ENCODE peak calls at places on chromosomes 4 and X, in ten cellular contexts. Y is HepG2; W is fibroblast of pulmonary artery; N is CD8-positive, alpha-beta T cell; O is astrocyte of the spinal cord; B is IMR-90; R is AG09309; E is fibroblast of villous mesenchyme; P is stomach; H is HFF-Myc. I is an unnamed sample.

GRCh38 chr4:165874799-165875371 is 1.8 kb downstream of the TLL1 start:
- DNase-seq in Y (no peak), W (peak; percentile 28), N (no peak), O (peak; percentile 6), B (no peak), R (no peak), E (no peak), P (no peak), H (no peak), I (no peak)

GRCh38 chrX:6184900-6185515 is 43.7 kb downstream of the NLGN4X start:
- DNase-seq in Y (no peak), W (no peak), N (no peak), O (peak; percentile 71), B (no peak), R (no peak), E (peak; percentile 36), P (no peak), H (no peak), I (peak; percentile 46)

GRCh38 chr4:40251366-40251765 is 54.5 kb downstream of the RHOH start:
- DNase-seq in Y (no peak), W (no peak), N (no peak), O (no peak), B (no peak), R (no peak), E (no peak), P (no peak), H (no peak), I (peak; percentile 63)

GRCh38 chrX:154443479-154443910 is 446 bp upstream of the FAM50A start:
- DNase-seq in Y (no peak), W (no peak), N (no peak), O (no peak), B (no peak), R (no peak), E (peak; percentile 5), P (no peak), H (no peak), I (no peak)

GRCh38 chr4:92304636-92305035 is 870 bp downstream of the GRID2 start:
- DNase-seq in Y (no peak), W (peak; percentile 13), N (no peak), O (peak; percentile 16), B (no peak), R (no peak), E (no peak), P (no peak), H (no peak), I (peak; percentile 7)

GRCh38 chrX:17361620-17362019 is 13.4 kb upstream of the NHS start:
- DNase-seq in Y (peak; percentile 19), W (no peak), N (no peak), O (no peak), B (no peak), R (no peak), E (no peak), P (no peak), H (no peak), I (no peak)

GRCh38 chrX:101550362-101550761 is at the start of gene ARMCX1:
- DNase-seq in Y (no peak), W (peak; percentile 85), N (peak; percentile 31), O (peak; percentile 69), B (peak; percentile 74), R (peak; percentile 20), E (peak; percentile 85), P (peak; percentile 49), H (peak; percentile 27), I (peak; percentile 88)

GRCh38 chr4:76547167-76547760 is 112.2 kb downstream of the SHROOM3 start:
- DNase-seq in Y (no peak), W (no peak), N (no peak), O (peak; percentile 40), B (no peak), R (no peak), E (peak; percentile 83), P (no peak), H (peak; percentile 63), I (peak; percentile 49)

GRCh38 chr4:24174622-24175021 is 284.8 kb upstream of the PPARGC1A start:
- DNase-seq in Y (no peak), W (no peak), N (no peak), O (no peak), B (peak; percentile 61), R (no peak), E (peak; percentile 1), P (no peak), H (no peak), I (no peak)

GRCh38 chr4:182809417-182810102 is 107.6 kb downstream of the DCTD start:
- DNase-seq in Y (peak; percentile 6), W (peak; percentile 11), N (no peak), O (no peak), B (no peak), R (no peak), E (no peak), P (no peak), H (no peak), I (no peak)
- TF ChIP-seq CTCF in Y (peak; percentile 63), W (peak; percentile 30), N (no peak), O (no peak), B (peak; percentile 21), R (peak; percentile 28), E (peak; percentile 15), P (no peak), H (peak; percentile 7), I (no peak)

DNA sequence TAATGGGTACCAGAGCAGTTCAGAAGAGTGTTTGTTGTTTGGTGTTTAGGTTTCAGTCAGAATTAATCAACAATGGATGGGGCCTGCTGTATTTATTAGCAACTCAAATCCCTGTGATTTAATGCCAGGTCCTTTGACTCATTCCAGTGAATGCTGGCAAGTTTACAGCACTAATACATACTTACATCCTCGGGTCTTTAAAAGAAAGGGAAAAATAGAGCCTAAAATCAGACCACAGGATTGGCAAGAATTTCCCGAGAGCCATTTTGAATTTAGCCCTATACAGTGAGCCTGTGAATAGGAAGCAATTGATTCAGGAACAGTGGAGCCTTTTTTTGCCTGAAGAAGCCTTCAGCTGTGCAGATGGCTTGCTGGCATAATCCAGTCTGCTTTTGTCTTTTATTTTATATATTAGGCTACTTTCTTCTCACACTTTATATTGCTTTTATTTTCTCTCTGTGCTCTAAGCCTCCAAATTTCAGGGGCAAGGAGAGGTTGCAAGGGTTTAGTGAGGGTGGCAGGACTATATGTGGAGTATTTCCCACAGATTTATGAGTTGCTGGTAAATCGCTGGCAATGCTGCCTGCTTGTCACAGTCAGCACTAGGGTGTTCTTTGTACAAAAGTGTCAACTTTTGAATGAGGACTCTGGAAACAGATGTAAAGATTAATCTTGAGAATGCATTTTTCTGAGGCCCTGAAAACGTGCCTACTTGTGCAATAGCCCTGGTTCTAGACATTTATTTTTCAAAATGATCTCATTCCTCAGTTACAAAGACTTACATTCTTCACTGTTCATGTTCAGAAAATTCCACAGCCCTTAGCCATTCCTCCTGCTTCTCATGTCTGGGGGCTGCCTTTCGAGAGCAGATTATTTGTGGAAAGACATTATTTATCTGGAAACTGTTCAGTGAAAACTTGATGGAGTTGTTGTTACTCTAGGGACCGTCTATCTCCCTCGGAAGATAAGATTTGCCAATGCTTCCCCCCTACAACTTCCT is 303.5 kb downstream of the SPRY1 start:
- DNase-seq in Y (peak; percentile 31), W (peak; percentile 98), N (no peak), O (peak; percentile 92), B (peak; percentile 93), R (peak; percentile 82), E (peak; percentile 95), P (no peak), H (peak; percentile 94), I (peak; percentile 84)
- H3K4me3 ChIP-seq in Y (no peak overlapping the region), W (peak overlapping the region; percentile 23), N (no peak overlapping the region), O (no peak overlapping the region), B (peak overlapping the region; percentile 44), R (peak overlapping the region; percentile 1), E (no peak overlapping the region), P (no peak overlapping the region), H (no peak overlapping the region), I (peak overlapping the region; percentile 45)

DNA sequence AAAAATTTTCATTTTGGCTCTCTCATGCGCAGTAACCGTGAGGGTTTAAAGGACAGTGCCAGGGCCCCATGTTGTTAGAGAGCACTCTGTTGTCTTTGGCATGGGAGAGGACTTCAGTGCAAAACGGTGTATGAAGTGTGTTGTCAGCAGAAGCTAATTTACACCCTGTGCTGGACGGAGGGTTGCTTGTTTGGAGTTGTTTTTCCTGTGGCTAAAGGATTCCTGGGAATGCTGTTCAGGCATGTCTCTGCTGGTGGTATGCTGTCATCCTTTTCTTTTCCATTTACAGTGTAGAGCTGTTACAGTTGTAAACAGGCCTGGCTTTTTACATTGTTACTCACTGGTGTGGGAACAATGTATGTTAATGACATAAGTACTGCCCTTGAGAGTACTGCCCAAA is 206.3 kb downstream of the CBR4 start:
- DNase-seq in Y (no peak), W (peak; percentile 64), N (no peak), O (peak; percentile 87), B (peak; percentile 88), R (peak; percentile 52), E (peak; percentile 70), P (no peak), H (peak; percentile 45), I (peak; percentile 53)
- TF ChIP-seq CTCF in Y (no peak), W (no peak), N (no peak), O (no peak), B (no peak), R (no peak), E (no peak), P (no peak), H (no peak), I (no peak)

DNA sequence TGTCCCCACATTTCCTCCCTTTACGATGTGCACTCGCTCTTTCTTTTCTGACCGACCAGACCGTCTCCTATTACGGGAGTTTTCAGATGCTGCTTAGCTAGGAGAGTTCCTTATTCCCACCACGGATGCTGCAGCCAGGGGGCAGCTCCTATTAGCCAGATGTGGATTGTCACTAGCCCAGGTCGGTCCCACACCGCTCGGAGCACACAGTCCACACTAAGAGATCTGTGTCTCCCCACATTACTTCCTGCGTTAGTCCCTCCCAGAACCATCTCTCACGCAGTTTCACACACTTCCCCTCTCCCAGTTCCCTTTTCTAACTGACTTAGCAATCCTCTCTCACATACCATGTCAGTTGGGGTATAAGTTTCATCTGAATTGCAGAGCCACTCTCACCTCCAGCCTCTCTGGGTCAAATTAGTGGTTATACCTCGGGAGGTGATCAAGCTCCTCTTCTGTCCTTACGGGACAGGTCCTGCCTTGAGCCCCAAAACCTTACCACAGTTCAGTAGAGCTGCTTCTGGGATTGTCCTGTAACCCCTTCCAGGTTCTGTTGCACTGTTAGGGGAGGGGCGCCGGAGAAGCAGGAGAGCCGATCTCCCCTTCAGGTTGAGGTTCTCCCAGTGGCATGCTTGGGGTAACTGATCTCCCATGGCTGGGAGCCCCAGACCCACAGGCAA is 28.2 kb downstream of the SULT1E1 start:
- DNase-seq in Y (peak; percentile 6), W (no peak), N (no peak), O (no peak), B (no peak), R (no peak), E (no peak), P (no peak), H (no peak), I (no peak)
- H3K4me3 ChIP-seq in Y (no peak overlapping the region), W (no peak overlapping the region), N (peak overlapping the region; percentile 36), O (no peak overlapping the region), B (no peak overlapping the region), R (no peak overlapping the region), E (no peak overlapping the region), P (no peak overlapping the region), H (no peak overlapping the region), I (no peak overlapping the region)

DNA sequence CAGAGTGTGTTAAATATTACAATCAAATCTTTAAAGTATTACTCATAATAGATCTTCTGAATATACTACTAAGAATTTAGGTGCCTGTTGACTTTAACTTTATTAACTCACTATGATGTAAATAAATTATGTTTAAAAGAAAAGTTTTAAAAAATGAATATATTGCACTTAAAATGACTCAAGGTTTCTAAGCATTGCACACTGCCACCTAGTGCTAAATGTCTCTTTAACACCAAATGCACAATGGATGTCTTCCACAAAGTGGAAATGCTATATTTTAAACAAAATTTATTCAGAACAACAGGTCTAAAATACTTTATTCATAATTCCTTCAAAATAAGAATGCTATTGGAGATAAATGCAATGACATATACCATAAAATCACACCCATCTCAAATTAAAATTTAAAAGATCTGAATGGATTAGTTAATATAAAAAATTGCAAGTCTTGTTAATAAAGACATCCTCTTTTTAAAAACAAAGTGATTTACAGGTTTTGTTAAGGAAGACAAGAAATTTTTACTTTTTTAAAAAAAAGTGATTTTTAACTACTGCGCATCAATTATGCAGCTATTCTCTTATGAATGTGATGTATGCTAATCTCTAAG is 5.5 kb downstream of the INPP4B start:
- DNase-seq in Y (peak; percentile 3), W (peak; percentile 79), N (no peak), O (peak; percentile 66), B (peak; percentile 68), R (no peak), E (peak; percentile 65), P (no peak), H (no peak), I (peak; percentile 70)
- TF ChIP-seq CTCF in Y (peak; percentile 46), W (peak; percentile 71), N (peak; percentile 77), O (peak; percentile 69), B (peak; percentile 83), R (peak; percentile 66), E (peak; percentile 56), P (no peak), H (peak; percentile 50), I (peak; percentile 54)